ENCODE peak calls at places on chromosomes 16 and 17, in six cellular contexts. J is fibroblast of lung, U is neural progenitor cell, Y is osteoblast, I is colonic mucosa, O is breast epithelium. F is an unnamed sample.

GRCh38 chr17:29138184-29138955 is 41.8 kb downstream of the MYO18A start:
- DNase-seq in J (peak; percentile 37), U (no peak), Y (no peak), I (no peak), O (no peak), F (no peak)

GRCh38 chr16:66750279-66751134 is 902 bp downstream of the DYNC1LI2 start:
- DNase-seq in J (no peak), U (no peak), Y (peak; percentile 48), I (peak; percentile 25), O (no peak), F (no peak)

GRCh38 chr16:88073201-88073721 is 122.0 kb downstream of the BANP start:
- DNase-seq in J (no peak), U (no peak), Y (no peak), I (no peak), O (no peak), F (no peak)

GRCh38 chr16:88063201-88063773 is 112.1 kb downstream of the BANP start:
- DNase-seq in J (peak; percentile 84), U (no peak), Y (peak; percentile 98), I (no peak), O (no peak), F (no peak)

GRCh38 chr16:11312718-11313492 is 31.8 kb upstream of the PRM1 start:
- DNase-seq in J (peak; percentile 84), U (no peak), Y (peak; percentile 55), I (peak; percentile 81), O (no peak), F (peak; percentile 45)

GRCh38 chr16:22232277-22233049 is 26.4 kb downstream of the EEF2K start:
- DNase-seq in J (peak; percentile 75), U (no peak), Y (no peak), I (peak; percentile 98), O (peak; percentile 48), F (no peak)

GRCh38 chr17:34312080-34312479 is 7.2 kb upstream of the CCL8 start:
- DNase-seq in J (peak; percentile 50), U (no peak), Y (no peak), I (no peak), O (no peak), F (no peak)

GRCh38 chr16:65845466-65846209 is 520.9 kb upstream of the CDH5 start:
- DNase-seq in J (peak; percentile 22), U (no peak), Y (no peak), I (no peak), O (no peak), F (peak; percentile 7)

GRCh38 chr16:28569968-28570752 is 16.4 kb downstream of the SGF29 start:
- DNase-seq in J (no peak), U (no peak), Y (no peak), I (no peak), O (no peak), F (no peak)

GRCh38 chr16:73253922-73254480 is 206.1 kb upstream of the ZFHX3 start:
- DNase-seq in J (no peak), U (no peak), Y (no peak), I (no peak), O (no peak), F (no peak)

GRCh38 chr16:85428168-85428898 is 184.8 kb upstream of the GSE1 start:
- DNase-seq in J (no peak), U (peak; percentile 60), Y (peak; percentile 93), I (peak; percentile 56), O (no peak), F (peak; percentile 50)

GRCh38 chr17:48564200-48565023 is 13.7 kb downstream of the HOXB4 start:
- DNase-seq in J (peak; percentile 39), U (no peak), Y (no peak), I (no peak), O (no peak), F (peak; percentile 76)

GRCh38 chr16:79597277-79597676 is 3.3 kb downstream of the MAF start:
- DNase-seq in J (no peak), U (no peak), Y (peak; percentile 86), I (no peak), O (no peak), F (no peak)

GRCh38 chr17:30278032-30278431 is 13.7 kb downstream of the BLMH start:
- DNase-seq in J (peak; percentile 29), U (peak; percentile 61), Y (no peak), I (no peak), O (no peak), F (peak; percentile 53)

GRCh38 chr16:77113835-77114234 is 77.2 kb upstream of the MON1B start:
- DNase-seq in J (no peak), U (no peak), Y (no peak), I (no peak), O (no peak), F (no peak)

GRCh38 chr16:28843766-28844165 is 2.4 kb downstream of the TUFM start:
- DNase-seq in J (no peak), U (no peak), Y (no peak), I (no peak), O (no peak), F (no peak)

GRCh38 chr17:67779098-67779672 is 46.1 kb upstream of the BPTF start:
- DNase-seq in J (peak; percentile 61), U (peak; percentile 65), Y (peak; percentile 82), I (peak; percentile 40), O (peak; percentile 24), F (peak; percentile 60)

GRCh38 chr17:57379237-57380054 is 123.1 kb downstream of the MSI2 start:
- DNase-seq in J (peak; percentile 49), U (peak; percentile 66), Y (no peak), I (no peak), O (no peak), F (peak; percentile 17)

DNA sequence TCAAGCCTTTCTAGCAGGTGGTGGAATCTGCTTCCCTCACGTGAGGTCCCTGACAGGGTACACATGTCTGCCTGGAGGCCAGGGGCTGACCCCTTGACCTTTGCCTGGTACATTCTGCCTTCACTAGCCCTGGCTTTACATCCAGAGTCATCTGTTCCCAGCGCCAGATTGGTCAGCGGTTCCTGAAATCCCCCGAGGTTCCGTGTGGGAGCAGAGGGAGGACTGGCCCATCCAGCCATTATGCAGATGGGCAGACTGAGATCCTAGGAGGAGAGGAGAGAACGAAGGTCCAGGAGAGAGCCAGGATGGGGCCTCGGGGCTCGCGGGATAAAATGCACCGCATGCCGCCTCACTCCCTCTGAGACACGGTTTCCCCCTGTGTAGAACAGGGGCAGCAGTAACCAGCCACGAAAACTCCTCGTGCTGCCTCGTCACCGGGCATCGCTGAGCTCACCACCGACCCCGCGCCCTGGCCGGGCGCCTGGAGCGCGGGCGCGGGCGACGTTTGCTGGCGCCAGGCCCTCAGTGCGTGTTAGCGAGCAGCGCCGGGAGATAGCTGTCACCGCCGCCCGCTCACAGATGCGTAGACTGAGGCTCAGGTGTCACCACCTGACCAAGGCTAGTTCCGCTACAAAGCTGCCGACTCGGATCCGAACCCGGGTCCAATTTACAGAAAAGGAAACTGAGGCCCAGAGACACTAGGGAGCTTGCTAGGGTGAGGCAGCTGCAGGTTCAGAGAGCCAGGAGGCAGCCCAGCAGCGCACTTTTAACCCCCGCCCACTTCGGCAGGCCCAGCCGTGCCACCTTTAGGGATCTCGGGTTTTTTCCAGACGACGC is 811 bp upstream of the MAP2K3 start:
- DNase-seq in J (peak; percentile 58), U (peak; percentile 54), Y (peak; percentile 75), I (no peak), O (no peak), F (no peak)
- H3K4me1 ChIP-seq in J (peaks cover 41% of the 10 kb centered on the region), U (peaks cover 20% of the 10 kb centered on the region), Y (peaks cover 45% of the 10 kb centered on the region), I (peaks cover 19% of the 10 kb centered on the region), O (peaks cover 19% of the 10 kb centered on the region), F (peaks cover 34% of the 10 kb centered on the region)

GRCh38 chr17:78805301-78805700 is 23.2 kb upstream of the CYTH1 start:
- DNase-seq in J (no peak), U (no peak), Y (no peak), I (no peak), O (no peak), F (peak; percentile 36)

GRCh38 chr17:78808106-78808635 is 26.1 kb upstream of the CYTH1 start:
- DNase-seq in J (no peak), U (no peak), Y (no peak), I (no peak), O (no peak), F (no peak)

GRCh38 chr17:78803161-78803845 is 21.2 kb upstream of the CYTH1 start:
- DNase-seq in J (no peak), U (no peak), Y (peak; percentile 72), I (peak; percentile 27), O (no peak), F (no peak)

GRCh38 chr17:78804777-78805176 is 22.7 kb upstream of the CYTH1 start:
- DNase-seq in J (no peak), U (no peak), Y (peak; percentile 9), I (no peak), O (no peak), F (no peak)

GRCh38 chr17:78806451-78806850 is 24.4 kb upstream of the CYTH1 start:
- DNase-seq in J (no peak), U (no peak), Y (no peak), I (no peak), O (no peak), F (peak; percentile 52)
- H3K27ac ChIP-seq in J (no peak overlapping the region), U (no peak overlapping the region), Y (no peak overlapping the region), I (no peak overlapping the region), O (no peak overlapping the region), F (peak overlapping the region; percentile 53)

GRCh38 chr17:80662557-80662956 is 117.9 kb downstream of the RPTOR start:
- DNase-seq in J (no peak), U (no peak), Y (no peak), I (no peak), O (no peak), F (no peak)

GRCh38 chr17:80658821-80659220 is 114.2 kb downstream of the RPTOR start:
- DNase-seq in J (no peak), U (no peak), Y (no peak), I (no peak), O (no peak), F (no peak)

GRCh38 chr17:80657561-80657960 is 112.9 kb downstream of the RPTOR start:
- DNase-seq in J (no peak), U (no peak), Y (no peak), I (no peak), O (no peak), F (no peak)

GRCh38 chr17:80660527-80661198 is 116.0 kb downstream of the RPTOR start:
- DNase-seq in J (no peak), U (no peak), Y (peak; percentile 36), I (no peak), O (no peak), F (no peak)

GRCh38 chr17:80659651-80660050 is 115.0 kb downstream of the RPTOR start:
- DNase-seq in J (no peak), U (no peak), Y (no peak), I (no peak), O (no peak), F (no peak)
- H3K4me1 ChIP-seq in J (peaks cover 14% of the 10 kb centered on the region), U (peaks cover 15% of the 10 kb centered on the region), Y (no peaks in the 10 kb centered on the region), I (no peaks in the 10 kb centered on the region), O (no peaks in the 10 kb centered on the region), F (peaks cover 5% of the 10 kb centered on the region)

DNA sequence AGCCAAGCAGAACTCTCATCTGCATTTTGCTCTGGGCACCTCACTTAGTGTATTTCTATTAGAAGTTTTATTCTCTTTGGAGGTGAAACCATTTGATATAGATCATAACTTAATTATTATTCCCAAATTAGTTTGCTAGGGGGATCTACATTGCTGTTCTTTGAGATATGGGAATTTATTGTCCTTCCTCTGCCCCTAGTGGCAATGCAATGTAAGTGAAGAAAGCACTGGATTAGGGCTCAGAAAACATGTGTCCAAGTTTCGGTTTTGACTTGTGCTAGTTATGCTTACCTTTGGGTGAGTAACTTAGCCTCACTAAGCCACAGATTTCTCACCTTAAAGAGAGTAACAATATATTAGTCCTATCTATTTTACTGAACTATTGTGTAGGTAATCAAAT is 2.9 kb downstream of the KRT39 start:
- DNase-seq in J (no peak), U (no peak), Y (no peak), I (no peak), O (no peak), F (peak; percentile 6)
- H3K27ac ChIP-seq in J (no peak overlapping the region), U (no peak overlapping the region), Y (no peak overlapping the region), I (no peak overlapping the region), O (no peak overlapping the region), F (no peak overlapping the region)